ENCODE peak calls at places on chromosomes 1 and 21, in five cellular contexts. A, C, S, L and B are unnamed samples.

GRCh38 chr1:7408771-7409150 is 362.3 kb upstream of the VAMP3 start:
- DNase-seq in A (no peak), C (no peak), S (no peak), L (no peak), B (no peak)

GRCh38 chr1:236013330-236013729 is 51.6 kb downstream of the NID1 start:
- DNase-seq in A (no peak), C (no peak), S (no peak), L (no peak), B (no peak)

GRCh38 chr1:33169290-33170055 is 12.4 kb downstream of the TRIM62 start:
- DNase-seq in A (no peak), C (no peak), S (no peak), L (no peak), B (no peak)

GRCh38 chr1:165364432-165365133 is 8.1 kb upstream of the LMX1A start:
- DNase-seq in A (no peak), C (no peak), S (no peak), L (no peak), B (no peak)

GRCh38 chr21:41641821-41642368 is 125.0 kb downstream of the RIPK4 start:
- DNase-seq in A (no peak), C (peak), S (peak), L (no peak), B (peak)

GRCh38 chr1:165930961-165931360 is 103.5 kb downstream of the UCK2 start:
- DNase-seq in A (no peak), C (no peak), S (no peak), L (no peak), B (no peak)

GRCh38 chr1:115436596-115436995 is 98.5 kb upstream of the NGF start:
- DNase-seq in A (no peak), C (no peak), S (no peak), L (no peak), B (no peak)

GRCh38 chr1:234956821-234957329 is 171.8 kb downstream of the TOMM20 start:
- DNase-seq in A (peak), C (peak), S (no peak), L (no peak), B (no peak)

GRCh38 chr21:45330075-45330781 is 42.5 kb upstream of the POFUT2 start:
- DNase-seq in A (no peak), C (peak), S (peak), L (peak), B (no peak)

GRCh38 chr21:34243562-34243961 is 120.2 kb upstream of the KCNE2 start:
- DNase-seq in A (peak), C (peak), S (no peak), L (no peak), B (peak)

GRCh38 chr1:218557731-218558130 is 212.6 kb downstream of the TGFB2 start:
- DNase-seq in A (peak), C (no peak), S (no peak), L (no peak), B (peak)

GRCh38 chr1:8370928-8371327 is 53.0 kb downstream of the SLC45A1 start:
- DNase-seq in A (no peak), C (no peak), S (no peak), L (no peak), B (no peak)

GRCh38 chr1:217369996-217370551 is 260.8 kb downstream of the GPATCH2 start:
- DNase-seq in A (no peak), C (no peak), S (no peak), L (no peak), B (no peak)

GRCh38 chr1:63873751-63874150 is 99.9 kb downstream of the ROR1 start:
- DNase-seq in A (no peak), C (no peak), S (no peak), L (no peak), B (peak)

GRCh38 chr21:35508389-35508888 is 459.3 kb upstream of the RUNX1 start:
- DNase-seq in A (peak), C (peak), S (no peak), L (peak), B (no peak)

GRCh38 chr1:17494114-17494729 is 45.3 kb upstream of the ARHGEF10L start:
- DNase-seq in A (peak), C (peak), S (peak), L (peak), B (peak)

GRCh38 chr1:115783311-115783710 is 14.8 kb upstream of the CASQ2 start:
- DNase-seq in A (no peak), C (no peak), S (no peak), L (no peak), B (no peak)

GRCh38 chr1:232722626-232723025 is 82.6 kb upstream of the MAP10 start:
- DNase-seq in A (no peak), C (no peak), S (no peak), L (no peak), B (no peak)

GRCh38 chr1:214404571-214405213 is 123.7 kb downstream of the SMYD2 start:
- DNase-seq in A (no peak), C (peak), S (no peak), L (no peak), B (peak)

GRCh38 chr1:11772458-11772857 is 10.5 kb downstream of the C1orf167 start:
- DNase-seq in A (no peak), C (no peak), S (no peak), L (no peak), B (no peak)

GRCh38 chr1:229756666-229757065 is 130.6 kb downstream of the URB2 start:
- DNase-seq in A (peak), C (no peak), S (no peak), L (no peak), B (no peak)

GRCh38 chr1:209926045-209926444 is 12.0 kb upstream of the SYT14 start:
- DNase-seq in A (no peak), C (no peak), S (no peak), L (no peak), B (peak)

DNA sequence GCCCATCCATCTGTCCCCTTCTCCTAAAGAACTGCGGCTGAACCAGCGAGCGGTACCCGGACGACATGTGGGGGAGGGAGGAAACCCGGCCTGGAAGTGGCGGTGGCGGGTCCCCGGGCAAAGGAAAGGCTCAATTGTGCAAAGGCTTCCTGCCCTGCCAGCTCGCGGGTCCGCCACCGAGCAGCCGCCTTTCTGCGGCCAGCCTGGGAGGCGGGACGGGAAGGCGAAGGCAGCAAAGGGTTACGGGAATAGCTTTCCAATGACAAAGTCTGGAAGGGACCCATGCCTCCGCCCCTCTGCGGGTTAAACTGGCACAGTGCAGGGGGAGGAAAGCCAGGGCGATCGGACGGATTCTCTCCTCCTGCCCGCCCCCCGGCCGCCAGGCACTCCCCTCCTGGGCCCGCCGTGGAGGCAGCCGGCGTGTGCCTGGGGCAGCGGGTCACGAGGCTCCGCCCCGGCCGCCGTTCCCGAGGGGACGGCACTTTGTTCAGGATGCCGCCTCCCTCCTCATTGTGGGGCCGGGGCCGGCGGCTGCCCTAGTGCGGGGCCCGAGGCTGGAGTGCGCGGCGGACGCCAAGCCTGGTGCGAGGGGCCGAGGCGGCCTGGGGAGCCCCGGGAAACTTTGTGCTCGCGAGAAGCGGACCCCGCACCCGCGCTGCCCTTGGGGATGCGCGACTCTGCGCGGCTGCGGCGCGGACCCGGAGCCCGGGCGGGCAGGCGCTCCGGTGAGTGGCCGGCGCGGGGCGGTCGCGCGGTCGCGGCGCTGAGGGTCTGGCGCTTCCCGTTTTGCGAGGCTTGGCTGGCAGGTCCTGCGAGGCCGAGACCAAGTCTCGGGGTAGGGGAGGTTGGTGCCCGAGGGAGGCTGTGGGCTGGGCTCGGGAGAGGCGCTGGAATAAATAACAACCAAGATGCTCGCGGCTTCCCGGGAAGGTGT is at the start of gene NAV1:
- DNase-seq in A (no peak), C (no peak), S (peak), L (no peak), B (peak)
- TF ChIP-seq JUN in A (no peak), C (no peak), S (no peak), L (no peak), B (no peak)

DNA sequence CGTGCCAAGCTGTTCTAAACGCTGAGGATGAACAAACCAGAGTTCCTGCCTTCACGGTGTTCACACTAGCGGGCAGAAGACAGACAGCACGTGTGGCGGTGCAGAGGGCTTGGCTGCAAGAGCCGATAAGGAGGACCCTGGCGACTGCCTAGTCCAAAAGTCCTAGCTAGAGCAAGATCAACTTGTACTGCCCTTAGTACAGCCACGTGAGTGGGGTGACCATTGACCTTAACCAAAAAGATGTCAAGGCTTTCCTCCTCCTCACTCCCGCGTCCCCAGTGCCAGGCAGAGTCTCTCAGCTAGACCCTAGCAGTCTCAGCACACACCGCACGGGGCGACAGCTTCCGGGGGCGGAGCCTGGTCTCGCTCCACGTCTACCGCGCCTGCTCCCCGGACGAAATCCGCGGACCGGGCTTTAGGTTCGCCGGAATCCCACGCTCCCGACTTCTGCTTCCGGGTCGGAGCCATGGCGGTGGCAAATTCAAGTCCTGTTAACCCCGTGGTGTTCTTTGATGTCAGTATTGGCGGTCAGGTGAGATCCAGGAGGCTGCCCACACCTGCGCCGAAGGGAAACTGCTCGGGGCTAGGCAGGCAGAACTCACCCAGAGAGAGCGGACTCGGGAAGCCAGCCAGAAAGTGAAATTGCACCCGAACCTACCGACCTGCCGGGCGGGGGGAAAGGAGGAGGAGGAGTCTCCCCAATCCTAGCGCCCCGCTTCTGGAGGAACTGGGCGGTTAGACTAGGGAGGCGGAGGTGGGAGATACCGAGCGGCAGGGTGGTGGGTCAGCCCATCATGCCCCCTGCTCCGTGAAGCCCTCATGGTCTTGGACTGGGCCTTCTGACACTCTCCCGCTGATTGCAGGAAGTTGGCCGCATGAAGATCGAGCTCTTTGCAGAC is at the start of gene PPIH:
- DNase-seq in A (peak), C (peak), S (peak), L (peak), B (peak)
- TF ChIP-seq POLR2A in A (peak), C (peak), S (peak), L (no peak), B (peak)

DNA sequence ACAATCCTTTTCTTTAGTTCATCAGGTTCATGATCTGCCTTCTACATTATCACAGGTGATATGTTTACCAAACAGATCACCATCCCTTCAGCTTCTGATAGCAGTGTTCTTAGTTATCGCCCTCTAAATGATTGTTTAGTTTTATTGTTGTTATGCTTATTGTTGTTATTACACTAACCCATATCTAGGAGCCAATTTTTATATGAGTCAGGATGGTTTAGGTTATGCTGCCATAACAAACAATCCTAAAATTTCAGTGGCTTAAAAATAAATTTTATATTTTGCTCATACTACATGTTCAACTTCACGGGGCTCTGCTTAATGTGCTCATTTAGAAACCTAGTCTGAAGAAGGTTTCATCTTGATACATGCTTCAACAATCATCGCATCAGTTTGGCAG is 4.4 kb upstream of the JUN start:
- DNase-seq in A (no peak), C (no peak), S (no peak), L (no peak), B (no peak)
- TF ChIP-seq JUN in A (no peak), C (no peak), S (no peak), L (no peak), B (no peak)

DNA sequence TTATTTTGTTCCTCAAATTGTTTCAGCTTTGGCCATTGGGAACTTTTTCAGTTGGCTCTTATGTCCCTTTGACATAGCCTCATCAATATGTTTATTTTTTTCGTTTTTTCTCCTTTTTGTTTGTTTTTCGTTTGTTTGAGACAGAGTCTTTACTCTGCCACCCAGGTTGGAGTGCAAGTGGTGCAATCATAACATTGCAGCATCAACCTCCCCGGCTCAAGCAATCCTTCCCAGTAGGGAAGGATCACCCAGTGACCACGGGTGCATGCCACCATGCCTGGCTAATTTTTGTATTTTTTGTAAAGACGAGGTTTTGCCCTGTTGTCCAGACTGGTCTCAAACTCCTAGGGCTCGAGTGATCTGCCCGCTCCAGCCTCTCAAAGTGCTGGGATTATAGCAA is 8.1 kb downstream of the POLR3GL start:
- DNase-seq in A (no peak), C (peak), S (no peak), L (no peak), B (no peak)
- TF ChIP-seq POLR2A in A (no peak), C (no peak), S (no peak), L (no peak), B (no peak)

GRCh38 chr1:205091043-205091740 is 6.9 kb upstream of the TMEM81 start:
- DNase-seq in A (no peak), C (no peak), S (no peak), L (no peak), B (no peak)
- TF ChIP-seq JUN in A (no peak), C (no peak), S (no peak), L (no peak), B (no peak)

DNA sequence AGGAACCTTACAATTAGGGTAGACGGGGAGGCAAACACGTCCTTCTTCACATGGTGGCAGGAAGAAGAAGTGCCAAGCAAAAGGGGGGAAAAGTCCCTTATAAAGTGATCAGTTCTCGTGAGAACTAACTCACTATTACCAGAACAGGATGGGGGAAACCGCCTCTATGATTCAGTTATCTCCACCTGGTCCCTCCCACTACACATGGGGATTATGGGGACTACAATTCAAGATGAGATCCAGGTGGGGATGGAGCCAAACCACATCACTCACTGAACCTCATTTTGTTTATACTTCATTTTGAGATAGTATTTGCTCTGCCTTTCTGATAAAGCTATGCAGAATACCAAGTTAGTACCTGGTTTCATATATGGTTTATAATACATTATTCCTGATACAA is 26.5 kb downstream of the APP start:
- DNase-seq in A (no peak), C (no peak), S (no peak), L (no peak), B (no peak)
- TF ChIP-seq POLR2A in A (no peak), C (no peak), S (no peak), L (no peak), B (no peak)

DNA sequence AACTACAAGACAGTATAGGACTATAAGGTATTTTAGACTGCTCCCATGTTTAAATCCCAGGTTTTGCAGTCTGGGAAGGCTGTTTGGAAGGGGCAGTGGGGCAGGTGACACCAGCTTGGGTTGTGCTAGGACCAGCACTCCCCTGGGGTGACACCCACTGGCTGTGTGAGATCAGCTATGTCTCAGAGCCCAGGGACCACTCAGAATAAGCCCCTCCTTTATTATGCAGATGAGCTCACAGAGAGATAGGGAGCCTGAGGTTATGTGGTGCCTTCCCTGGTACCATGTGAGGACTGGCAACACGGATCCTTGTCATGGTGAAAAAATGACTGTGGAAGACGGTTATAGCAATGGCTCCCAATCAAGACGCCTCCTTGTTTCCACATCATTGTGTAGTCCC is 71.0 kb downstream of the NENF start:
- DNase-seq in A (peak), C (no peak), S (no peak), L (no peak), B (no peak)
- TF ChIP-seq JUN in A (no peak), C (no peak), S (no peak), L (no peak), B (no peak)

DNA sequence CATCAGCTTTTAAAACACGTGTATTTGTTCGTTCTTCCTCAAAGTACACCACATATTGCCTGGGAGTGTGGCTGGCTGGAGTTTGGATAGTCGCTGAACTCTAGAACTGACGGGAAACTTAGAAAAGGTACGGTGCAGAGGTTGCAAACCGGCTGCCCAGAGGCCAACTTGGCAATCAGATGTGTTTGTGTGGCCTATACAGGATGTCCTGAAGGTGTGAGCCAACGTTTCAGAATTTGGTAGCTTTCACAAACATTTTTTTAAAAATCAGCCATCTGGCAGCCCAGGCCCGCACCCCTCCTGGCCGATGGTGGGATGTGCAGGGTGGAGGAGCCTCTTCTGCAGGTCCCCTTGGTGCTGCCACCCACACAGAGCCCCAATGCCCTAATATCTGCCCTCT is 73.6 kb upstream of the SLC25A33 start:
- DNase-seq in A (no peak), C (no peak), S (no peak), L (no peak), B (peak)
- TF ChIP-seq POLR2A in A (no peak), C (no peak), S (no peak), L (no peak), B (no peak)

DNA sequence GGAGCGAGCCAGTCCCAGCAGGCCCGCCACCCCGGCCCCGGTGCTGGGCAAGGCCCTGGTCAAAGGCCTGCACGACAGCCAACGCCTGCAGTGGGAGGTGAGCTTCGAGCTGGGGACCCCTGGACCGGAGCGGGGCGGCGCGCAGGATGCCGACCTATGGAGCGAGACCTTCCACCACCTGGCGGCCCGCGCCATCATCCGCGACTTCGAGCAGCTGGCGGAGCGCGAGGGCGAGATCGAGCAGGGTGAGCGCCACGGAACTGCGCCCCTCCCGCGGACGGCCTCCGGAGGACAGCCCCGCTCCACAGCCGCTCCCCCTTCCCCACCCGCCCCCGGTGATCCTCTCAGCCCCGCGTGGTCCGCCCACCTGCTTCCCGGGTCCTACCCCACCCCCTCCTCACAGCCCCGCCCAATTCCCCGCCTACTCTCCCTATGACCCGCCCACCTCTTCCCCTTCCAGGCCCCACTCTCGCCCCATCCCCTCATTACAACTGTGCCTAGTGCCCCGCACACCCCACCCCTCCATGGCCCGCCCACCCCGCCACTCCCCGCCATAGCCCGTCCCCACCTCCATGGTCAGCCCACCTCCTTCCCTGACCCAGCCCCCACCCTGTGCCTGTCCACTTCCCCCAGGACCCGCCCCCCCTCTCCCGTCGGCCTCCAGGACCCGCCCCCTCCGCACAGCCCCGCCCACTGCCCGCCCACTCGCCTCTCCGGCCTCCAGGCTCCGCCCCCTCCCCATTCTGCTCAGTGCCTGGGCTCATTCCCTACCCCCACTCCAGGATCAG is 52.7 kb downstream of the VWA5B1 start:
- DNase-seq in A (peak), C (no peak), S (no peak), L (peak), B (no peak)
- TF ChIP-seq JUN in A (no peak), C (no peak), S (no peak), L (no peak), B (no peak)